ENCODE peak calls at places on chromosomes 7 and 10, in four cellular contexts. One of them, this sample, is unnamed.

GRCh38 chr7:46478046-46478445 is 557.0 kb upstream of the IGFBP3 start:
- DNase-seq in lower lobe of right lung: no peak
- DNase-seq in GM06990: no peak
- DNase-seq in body of pancreas: no peak
- DNase-seq in this sample: no peak

GRCh38 chr7:93245525-93246432 is 13.6 kb downstream of the VPS50 start:
- DNase-seq in lower lobe of right lung: no peak
- DNase-seq in GM06990: peak
- DNase-seq in body of pancreas: no peak
- DNase-seq in this sample: peak

GRCh38 chr7:55020481-55020871 is 1.7 kb downstream of the EGFR start:
- DNase-seq in lower lobe of right lung: peak
- DNase-seq in GM06990: no peak
- DNase-seq in body of pancreas: peak
- DNase-seq in this sample: no peak

GRCh38 chr10:89745903-89746302 is 44.5 kb downstream of the KIF20B start:
- DNase-seq in body of pancreas: no peak
- DNase-seq in GM06990: no peak
- DNase-seq in lower lobe of right lung: no peak
- DNase-seq in this sample: no peak

GRCh38 chr10:79246209-79246581 is 101.1 kb upstream of the PPIF start:
- DNase-seq in lower lobe of right lung: no peak
- DNase-seq in GM06990: no peak
- DNase-seq in body of pancreas: peak
- DNase-seq in this sample: peak

GRCh38 chr7:374706-375490 is 84.9 kb downstream of the FOXL3 start:
- DNase-seq in body of pancreas: peak
- DNase-seq in GM06990: no peak
- DNase-seq in lower lobe of right lung: no peak
- DNase-seq in this sample: no peak

GRCh38 chr10:132640326-132641125 is 102.9 kb downstream of the INPP5A start:
- DNase-seq in lower lobe of right lung: no peak
- DNase-seq in GM06990: no peak
- DNase-seq in body of pancreas: peak
- DNase-seq in this sample: no peak

GRCh38 chr7:128740996-128741395 is 1.8 kb downstream of the CALU start:
- DNase-seq in body of pancreas: no peak
- DNase-seq in GM06990: no peak
- DNase-seq in lower lobe of right lung: no peak
- DNase-seq in this sample: no peak

GRCh38 chr10:124009616-124010015 is 83.8 kb downstream of the CHST15 start:
- DNase-seq in body of pancreas: no peak
- DNase-seq in lower lobe of right lung: no peak
- DNase-seq in GM06990: no peak
- DNase-seq in this sample: no peak

GRCh38 chr10:25867321-25867720 is 66.7 kb upstream of the MYO3A start:
- DNase-seq in body of pancreas: no peak
- DNase-seq in GM06990: no peak
- DNase-seq in lower lobe of right lung: no peak
- DNase-seq in this sample: no peak